ENCODE peak calls at places on chromosomes 5 and 9, in ten cellular contexts. C is OCI-LY7, J is Calu3, O is ovary, Y is foreskin fibroblast, Q is RWPE1, T is GM13977, V is endothelial cell, I is prostate gland, H is A549. B is an unnamed sample.

GRCh38 chr5:66151030-66151429 is 6.9 kb downstream of the SREK1 start:
- DNase-seq in C (no peak), H (no peak), Y (no peak), I (no peak), V (no peak), O (no peak), T (no peak), J (no peak), Q (no peak), B (no peak)

GRCh38 chr5:82613886-82614285 is 335.7 kb upstream of the RPS23 start:
- DNase-seq in I (no peak), J (no peak), V (no peak), O (no peak), H (no peak), Y (no peak), C (no peak), T (no peak), Q (no peak), B (no peak)

GRCh38 chr9:108934323-108934885 is at the start of gene ABITRAM:
- DNase-seq in Q (peak; percentile 97), T (peak; percentile 92), Y (peak; percentile 76), O (peak; percentile 79), C (peak; percentile 92), H (peak; percentile 73), J (peak; percentile 70), I (peak; percentile 67), V (peak; percentile 70), B (peak; percentile 92)

GRCh38 chr9:131856105-131856504 is 116.2 kb upstream of the RAPGEF1 start:
- DNase-seq in I (no peak), Y (no peak), T (no peak), J (no peak), H (peak; percentile 56), C (no peak), V (peak; percentile 35), Q (no peak), O (no peak), B (no peak)

GRCh38 chr5:1502046-1502736 is 21.6 kb downstream of the LPCAT1 start:
- DNase-seq in T (peak; percentile 80), H (no peak), I (no peak), V (no peak), C (peak; percentile 26), Y (no peak), J (no peak), Q (no peak), O (no peak), B (peak; percentile 84)

GRCh38 chr5:151219789-151220188 is 4.1 kb downstream of the CCDC69 start:
- DNase-seq in V (no peak), H (no peak), J (no peak), I (no peak), O (no peak), Y (no peak), C (no peak), Q (no peak), T (no peak), B (no peak)

GRCh38 chr5:123283031-123283430 is 140.2 kb downstream of the CEP120 start:
- DNase-seq in H (no peak), C (no peak), Q (peak; percentile 21), I (no peak), T (no peak), V (no peak), O (no peak), J (no peak), Y (no peak), B (no peak)

GRCh38 chr9:6564868-6565267 is 80.7 kb downstream of the GLDC start:
- DNase-seq in I (no peak), H (no peak), Q (no peak), C (no peak), J (no peak), T (no peak), V (no peak), O (peak; percentile 42), Y (peak; percentile 20), B (no peak)

GRCh38 chr5:36403601-36404311 is 102.1 kb upstream of the RANBP3L start:
- DNase-seq in T (no peak), V (no peak), C (no peak), Y (peak; percentile 94), O (peak; percentile 54), H (no peak), Q (no peak), I (no peak), J (no peak), B (no peak)

GRCh38 chr5:90161399-90161798 is 248.2 kb downstream of the CETN3 start:
- DNase-seq in T (peak; percentile 29), J (peak; percentile 70), I (no peak), H (no peak), Y (no peak), V (peak; percentile 52), C (peak; percentile 1), O (peak; percentile 25), Q (peak; percentile 30), B (peak; percentile 54)

GRCh38 chr9:92029553-92029952 is 79.5 kb upstream of the ROR2 start:
- DNase-seq in C (no peak), V (no peak), J (no peak), H (no peak), O (no peak), Q (no peak), Y (no peak), T (no peak), I (no peak), B (no peak)
- TF ChIP-seq CTCF in C (peak; percentile 38), V (peak; percentile 55), J (no peak), H (peak; percentile 6), O (no peak), Q (peak; percentile 17), Y (peak; percentile 13), T (no peak), I (peak; percentile 5), B (no peak)

GRCh38 chr9:68999393-69000105 is 14.4 kb downstream of the PRKACG start:
- DNase-seq in I (peak; percentile 68), C (peak; percentile 87), J (peak; percentile 66), T (peak; percentile 75), H (peak; percentile 54), O (peak; percentile 24), Q (peak; percentile 76), V (peak; percentile 70), Y (peak; percentile 45), B (peak; percentile 81)
- TF ChIP-seq CTCF in I (peak; percentile 78), C (peak; percentile 95), J (peak; percentile 72), T (peak; percentile 84), H (peak; percentile 71), O (peak; percentile 47), Q (peak; percentile 65), V (peak; percentile 53), Y (peak; percentile 92), B (peak; percentile 90)

DNA sequence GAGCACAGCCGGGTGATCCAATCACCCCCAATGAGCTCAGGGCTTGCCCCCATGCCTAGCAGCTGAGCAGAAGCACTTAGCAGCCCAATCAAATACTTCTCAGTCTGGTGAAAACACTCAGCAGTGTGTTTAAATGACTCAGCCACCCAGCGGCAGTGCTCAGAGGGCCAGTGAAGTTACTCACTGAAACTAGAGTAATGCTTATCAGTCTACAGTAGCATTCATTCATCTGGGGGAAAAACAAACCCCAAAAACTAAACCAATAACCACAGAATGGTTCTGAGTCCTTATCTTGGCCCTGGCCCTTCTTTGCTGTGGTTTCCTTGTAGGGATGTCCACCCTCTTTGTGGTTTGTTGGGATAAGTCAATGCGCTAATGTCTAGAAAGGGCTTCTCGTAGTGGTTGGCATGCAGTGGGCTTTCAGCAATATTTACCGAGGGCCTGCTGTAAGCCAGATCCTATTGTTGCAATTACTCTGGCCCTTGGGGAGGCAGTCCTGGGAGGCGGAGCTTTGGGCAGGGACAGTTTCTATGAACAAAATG is 43.2 kb downstream of the LHX2 start:
- DNase-seq in I (no peak), Q (peak; percentile 69), H (no peak), O (no peak), T (peak; percentile 82), V (no peak), J (peak; percentile 40), Y (peak; percentile 45), C (no peak), B (peak; percentile 73)
- TF ChIP-seq CTCF in I (no peak), Q (no peak), H (no peak), O (no peak), T (no peak), V (no peak), J (no peak), Y (no peak), C (no peak), B (no peak)

DNA sequence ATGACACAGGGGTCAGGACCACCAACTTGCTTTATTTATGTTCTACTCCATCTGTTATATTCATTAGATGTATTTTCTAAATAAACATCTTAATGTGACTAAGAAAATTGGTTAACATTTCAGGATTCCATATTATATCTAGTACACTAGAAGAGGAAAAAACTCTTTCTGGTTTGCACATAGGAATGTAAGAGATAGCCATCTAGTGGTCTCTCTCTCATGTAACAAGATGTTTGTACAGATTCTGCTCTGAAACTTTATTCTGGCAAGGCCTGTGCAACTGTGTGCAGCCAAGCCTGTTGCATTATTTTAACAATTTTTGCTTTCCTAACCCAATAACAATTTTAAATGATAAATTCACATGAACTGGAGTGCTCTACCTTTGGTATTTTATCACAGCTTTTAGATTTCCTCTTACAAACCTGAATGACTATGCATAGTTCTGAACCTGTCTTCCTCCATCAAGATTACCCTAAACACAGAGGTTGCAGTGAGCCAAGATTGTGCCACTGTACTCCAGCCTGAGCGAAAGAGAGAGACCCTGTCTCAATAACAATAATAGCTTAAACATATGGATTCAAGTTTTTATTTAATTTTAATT is 148.1 kb downstream of the GIN1 start:
- DNase-seq in O (no peak), V (no peak), T (peak; percentile 5), J (no peak), C (peak; percentile 5), I (no peak), Q (peak; percentile 42), H (peak; percentile 15), Y (peak; percentile 18), B (peak; percentile 7)
- TF ChIP-seq CTCF in O (peak; percentile 16), V (no peak), T (peak; percentile 54), J (no peak), C (peak; percentile 58), I (peak; percentile 43), Q (peak; percentile 75), H (peak; percentile 68), Y (peak; percentile 41), B (no peak)

DNA sequence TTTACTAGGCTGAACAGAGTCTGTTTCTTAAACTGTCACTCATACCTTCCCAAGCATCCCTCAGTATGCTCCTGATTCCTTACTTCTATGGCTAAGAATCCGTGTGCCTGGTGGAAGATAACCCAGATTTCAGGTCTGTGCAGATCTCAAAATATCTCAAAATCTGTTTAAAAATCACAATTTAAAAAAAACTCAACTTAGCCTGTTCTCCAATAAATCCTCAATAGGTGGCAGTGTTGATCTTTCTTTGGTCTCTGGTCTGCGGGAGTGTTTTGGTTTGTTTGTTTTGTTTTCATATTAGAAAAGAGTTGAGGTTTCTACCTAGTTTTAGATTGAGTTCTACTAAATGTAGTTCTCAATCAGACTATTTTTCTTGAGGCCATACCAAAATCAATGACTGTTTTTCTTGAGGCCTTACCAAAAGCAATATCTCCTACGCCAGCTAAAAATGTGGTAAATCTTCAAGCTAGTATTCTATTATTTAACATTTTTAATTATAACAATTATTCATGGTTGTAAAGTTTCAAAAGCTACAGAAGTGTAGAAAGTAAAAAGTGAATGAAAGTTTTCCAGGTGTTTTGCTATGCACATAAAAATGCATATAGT is 57.9 kb downstream of the TGFBR1 start:
- DNase-seq in J (no peak), O (no peak), T (peak; percentile 52), C (peak; percentile 56), Y (no peak), H (peak; percentile 14), Q (peak; percentile 50), V (no peak), I (no peak), B (peak; percentile 35)
- TF ChIP-seq CTCF in J (peak; percentile 19), O (peak; percentile 36), T (peak; percentile 60), C (peak; percentile 96), Y (peak; percentile 50), H (peak; percentile 84), Q (peak; percentile 81), V (peak; percentile 75), I (peak; percentile 41), B (peak; percentile 37)

GRCh38 chr9:134781895-134782294 is 98.7 kb upstream of the FCN2 start:
- DNase-seq in V (peak; percentile 28), Y (no peak), I (no peak), O (no peak), H (no peak), Q (no peak), J (no peak), T (no peak), C (peak; percentile 16), B (peak; percentile 61)
- TF ChIP-seq CTCF in V (peak; percentile 18), Y (peak; percentile 29), I (no peak), O (no peak), H (no peak), Q (no peak), J (no peak), T (no peak), C (peak; percentile 73), B (peak; percentile 29)

B was measured in GM20000.